ENCODE peak calls at places on chromosome 18, in eight cellular contexts. E is NCI-H748 treated with DMSO at 0.1 percent for 48 hours; R is activated CD4-positive, alpha-beta T cell treated with anti-CD3 and anti-CD28 coated beads, Interleukin-2, amount 50 U/mL, for 48 hours; A is astrocyte of the spinal cord; C is adipocyte; Z is naive thymus-derived CD4-positive, alpha-beta T cell; D is kidney glomerular epithelial cell; P is sigmoid colon. T is an unnamed sample.

GRCh38 chr18:3869848-3870247 is 419.9 kb downstream of the TGIF1 start:
- DNase-seq in E (peak; percentile 44), R (no peak), A (peak; percentile 74), C (peak; percentile 74), Z (no peak), D (peak; percentile 76), P (no peak), T (peak; percentile 4)

GRCh38 chr18:41695441-41695840 is 259.6 kb upstream of the PIK3C3 start:
- DNase-seq in E (peak; percentile 24), R (no peak), A (peak; percentile 6), C (peak; percentile 44), Z (no peak), D (no peak), P (no peak), T (no peak)

GRCh38 chr18:36411745-36412168 is 114.2 kb downstream of the FHOD3 start:
- DNase-seq in E (peak; percentile 19), R (no peak), A (peak; percentile 42), C (no peak), Z (no peak), D (peak; percentile 27), P (no peak), T (no peak)

GRCh38 chr18:74457743-74458465 is 796 bp upstream of the DIPK1C start:
- DNase-seq in E (peak; percentile 31), R (no peak), A (no peak), C (no peak), Z (no peak), D (no peak), P (no peak), T (no peak)

GRCh38 chr18:62788891-62789290 is 73.5 kb downstream of the PHLPP1 start:
- DNase-seq in E (peak; percentile 85), R (no peak), A (peak; percentile 71), C (peak; percentile 13), Z (peak; percentile 38), D (no peak), P (no peak), T (no peak)

GRCh38 chr18:30177056-30177455 is 865.5 kb downstream of the DSC3 start:
- DNase-seq in E (no peak), R (no peak), A (peak; percentile 58), C (peak; percentile 0), Z (no peak), D (peak; percentile 84), P (no peak), T (no peak)

GRCh38 chr18:26546875-26547301 is 1.5 kb downstream of the KCTD1 start:
- DNase-seq in E (no peak), R (no peak), A (no peak), C (no peak), Z (no peak), D (no peak), P (no peak), T (no peak)

GRCh38 chr18:79877163-79878091 is 74.0 kb downstream of the SLC66A2 start:
- DNase-seq in E (no peak), R (no peak), A (no peak), C (no peak), Z (no peak), D (no peak), P (no peak), T (no peak)

GRCh38 chr18:35267161-35267651 is 22.8 kb downstream of the ZSCAN30 start:
- DNase-seq in E (peak; percentile 77), R (peak; percentile 63), A (peak; percentile 63), C (no peak), Z (peak; percentile 62), D (no peak), P (peak; percentile 93), T (peak; percentile 53)

GRCh38 chr18:57436965-57437333 is 1.8 kb downstream of the ONECUT2 start:
- DNase-seq in E (no peak), R (no peak), A (no peak), C (no peak), Z (no peak), D (no peak), P (no peak), T (no peak)

GRCh38 chr18:79068299-79068945 is 772 bp upstream of the ATP9B start:
- DNase-seq in E (peak; percentile 13), R (no peak), A (peak; percentile 1), C (peak; percentile 24), Z (no peak), D (no peak), P (no peak), T (no peak)

GRCh38 chr18:34802938-34803337 is 92.8 kb downstream of the DTNA start:
- DNase-seq in E (no peak), R (no peak), A (peak; percentile 39), C (peak; percentile 24), Z (no peak), D (no peak), P (no peak), T (no peak)

GRCh38 chr18:35695384-35695783 is 113.8 kb downstream of the GALNT1 start:
- DNase-seq in E (no peak), R (no peak), A (no peak), C (no peak), Z (no peak), D (no peak), P (no peak), T (no peak)

T was measured in CD4-positive, CD25-positive, alpha-beta regulatory T cell.